ENCODE peak calls at places on chromosomes 16 and 17, in seven cellular contexts. C is cardiac fibroblast; V is lower leg skin; B is Calu3; Z is H9; I is heart right ventricle; F is activated CD8-positive, alpha-beta T cell treated with anti-CD3 and anti-CD28 coated beads for 36 hours. R is an unnamed sample.
A peak's percentile ranks its signal among the peaks of the same experiment; 100 is the strongest.

GRCh38 chr17:61124562-61124961 is 275.1 kb upstream of the TBX2 start:
- DNase-seq in I (no peak), Z (no peak), V (no peak), B (no peak), F (no peak), C (no peak), R (no peak)

GRCh38 chr16:55000595-55000994 is 69.9 kb downstream of the IRX5 start:
- DNase-seq in C (peak; percentile 18), B (no peak), V (no peak), F (no peak), Z (no peak), I (no peak), R (no peak)

GRCh38 chr17:59221159-59221847 is 992 bp downstream of the GDPD1 start:
- DNase-seq in F (peak; percentile 24), C (no peak), I (no peak), V (no peak), Z (no peak), B (no peak), R (no peak)

GRCh38 chr17:77887110-77887463 is 71.4 kb upstream of the TNRC6C start:
- DNase-seq in F (no peak), V (no peak), B (no peak), Z (no peak), I (no peak), C (no peak), R (no peak)

GRCh38 chr17:41500131-41500911 is 5.1 kb downstream of the KRT13 start:
- DNase-seq in F (no peak), I (no peak), B (peak; percentile 66), V (no peak), C (peak; percentile 34), Z (peak; percentile 62), R (peak; percentile 74)

GRCh38 chr16:80599466-80599865 is 58.7 kb downstream of the DYNLRB2 start:
- DNase-seq in V (peak; percentile 50), F (no peak), Z (no peak), I (no peak), C (no peak), B (no peak), R (no peak)

GRCh38 chr16:87448866-87449265 is 44.0 kb downstream of the ZCCHC14 start:
- DNase-seq in B (no peak), V (no peak), I (no peak), C (no peak), F (no peak), Z (no peak), R (no peak)

GRCh38 chr16:72068930-72069329 is 5.9 kb downstream of the HPR start:
- DNase-seq in B (no peak), V (no peak), Z (no peak), I (no peak), C (no peak), F (no peak), R (no peak)

GRCh38 chr17:77100009-77100408 is 40.8 kb upstream of the SEC14L1 start:
- DNase-seq in B (peak; percentile 71), I (peak; percentile 62), Z (no peak), C (no peak), V (peak; percentile 85), F (no peak), R (peak; percentile 97)

GRCh38 chr16:19524866-19525723 is 1.4 kb downstream of the CCP110 start:
- DNase-seq in B (no peak), F (no peak), C (no peak), Z (no peak), V (no peak), I (no peak), R (no peak)

GRCh38 chr17:29094101-29094708 is 51.3 kb downstream of the PIPOX start:
- DNase-seq in I (no peak), V (no peak), B (no peak), Z (no peak), C (no peak), F (no peak), R (no peak)

GRCh38 chr17:29089601-29090044 is 46.7 kb downstream of the PIPOX start:
- DNase-seq in C (no peak), V (no peak), B (no peak), F (no peak), Z (no peak), I (no peak), R (no peak)

GRCh38 chr17:29091591-29092291 is 48.8 kb downstream of the PIPOX start:
- DNase-seq in V (no peak), F (no peak), Z (no peak), B (no peak), I (no peak), C (no peak), R (no peak)

GRCh38 chr17:29093090-29093871 is 50.3 kb downstream of the PIPOX start:
- DNase-seq in I (no peak), Z (no peak), C (no peak), V (no peak), F (no peak), B (no peak), R (no peak)

GRCh38 chr17:29090746-29091395 is 47.9 kb downstream of the PIPOX start:
- DNase-seq in I (no peak), F (no peak), C (no peak), B (no peak), Z (no peak), V (no peak), R (no peak)
- TF ChIP-seq CTCF in I (no peak), F (no peak), C (no peak), B (no peak), Z (peak; percentile 35), V (no peak), R (no peak)

GRCh38 chr17:72602517-72603345 is 481.9 kb downstream of the SOX9 start:
- DNase-seq in I (no peak), C (peak; percentile 68), F (no peak), B (peak; percentile 69), V (no peak), Z (peak; percentile 87), R (no peak)
- TF ChIP-seq CTCF in I (no peak), C (peak; percentile 56), F (no peak), B (no peak), V (no peak), Z (peak; percentile 61), R (peak; percentile 27)

DNA sequence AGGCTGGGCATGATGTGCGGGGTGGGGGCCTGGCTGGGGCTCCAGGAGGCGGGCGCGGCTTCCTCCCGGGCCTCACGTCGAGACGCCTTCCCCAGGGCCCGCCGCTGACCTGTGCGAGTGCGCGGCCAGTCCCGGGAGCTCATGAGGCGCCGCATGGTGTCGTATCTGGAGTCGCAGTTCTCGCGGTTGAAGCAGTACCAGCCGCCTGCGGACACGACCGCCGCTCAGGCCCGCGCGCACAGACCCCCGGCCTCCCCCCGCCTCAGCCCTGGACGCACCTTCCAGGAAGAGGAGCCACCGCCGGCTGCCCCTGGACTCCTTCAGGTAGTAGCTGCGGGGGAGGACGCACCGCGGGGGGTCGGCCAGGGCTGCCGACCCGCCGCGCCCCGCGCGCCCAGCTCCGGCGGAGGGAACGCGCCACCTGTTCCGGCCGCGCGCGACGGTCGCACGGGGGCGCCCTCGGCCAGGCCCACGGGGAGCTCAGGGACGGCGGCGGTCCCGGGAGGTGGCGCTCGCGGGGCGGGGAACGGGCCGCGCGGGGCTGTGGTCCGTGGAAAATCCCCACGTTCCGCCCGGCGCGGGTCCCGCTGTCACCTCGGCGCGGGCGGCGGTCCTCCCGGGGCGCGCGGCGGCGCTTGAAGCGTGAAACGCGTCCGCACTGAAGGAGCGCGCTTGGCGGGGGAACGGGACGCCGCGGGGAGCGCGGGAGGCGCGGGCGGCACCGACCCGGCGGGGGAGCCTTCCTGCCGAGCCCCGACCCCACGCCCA is 1.4 kb downstream of the NOTUM start:
- DNase-seq in C (peak; percentile 56), Z (peak; percentile 83), V (no peak), B (peak; percentile 76), I (peak; percentile 81), F (peak; percentile 76), R (no peak)
- TF ChIP-seq CTCF in C (no peak), Z (peak; percentile 51), V (no peak), B (peak; percentile 80), I (peak; percentile 90), F (peak; percentile 91), R (peak; percentile 92)

DNA sequence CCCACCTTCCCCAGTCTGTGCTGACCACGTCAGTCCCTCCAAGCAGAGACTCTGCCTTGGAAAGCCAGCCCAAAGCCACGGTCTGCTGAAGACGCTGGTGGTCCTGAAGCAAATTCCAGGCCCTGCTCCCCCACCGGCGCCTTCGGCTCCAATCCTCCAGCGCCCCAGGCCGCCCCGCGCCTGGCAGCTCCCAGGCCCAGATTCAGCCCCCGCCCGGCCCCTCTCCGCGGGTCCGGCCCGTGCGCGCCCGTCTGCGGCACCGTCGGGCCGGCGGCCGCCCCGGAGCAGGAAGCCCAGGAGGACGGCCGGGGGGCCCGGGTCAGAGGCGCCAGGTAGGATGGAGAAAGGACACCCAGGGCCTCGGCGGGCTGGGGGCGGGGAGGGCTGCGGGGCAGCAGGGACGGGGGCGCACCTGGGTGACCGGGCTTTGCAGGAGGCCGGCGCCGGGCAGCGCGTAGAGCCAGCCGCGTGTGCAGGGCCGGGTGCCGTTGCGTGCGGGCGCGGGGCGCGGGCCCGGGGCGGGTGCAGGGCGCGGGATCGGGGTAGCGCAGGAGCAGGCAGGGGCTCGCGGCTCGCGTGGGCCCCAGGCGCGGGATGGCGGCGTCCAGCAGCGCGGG is 621 bp upstream of the SLC22A31 start:
- DNase-seq in V (no peak), F (no peak), C (no peak), B (no peak), I (no peak), Z (peak; percentile 40), R (no peak)
- TF ChIP-seq CTCF in V (no peak), F (no peak), C (no peak), B (no peak), I (no peak), Z (no peak), R (no peak)

DNA sequence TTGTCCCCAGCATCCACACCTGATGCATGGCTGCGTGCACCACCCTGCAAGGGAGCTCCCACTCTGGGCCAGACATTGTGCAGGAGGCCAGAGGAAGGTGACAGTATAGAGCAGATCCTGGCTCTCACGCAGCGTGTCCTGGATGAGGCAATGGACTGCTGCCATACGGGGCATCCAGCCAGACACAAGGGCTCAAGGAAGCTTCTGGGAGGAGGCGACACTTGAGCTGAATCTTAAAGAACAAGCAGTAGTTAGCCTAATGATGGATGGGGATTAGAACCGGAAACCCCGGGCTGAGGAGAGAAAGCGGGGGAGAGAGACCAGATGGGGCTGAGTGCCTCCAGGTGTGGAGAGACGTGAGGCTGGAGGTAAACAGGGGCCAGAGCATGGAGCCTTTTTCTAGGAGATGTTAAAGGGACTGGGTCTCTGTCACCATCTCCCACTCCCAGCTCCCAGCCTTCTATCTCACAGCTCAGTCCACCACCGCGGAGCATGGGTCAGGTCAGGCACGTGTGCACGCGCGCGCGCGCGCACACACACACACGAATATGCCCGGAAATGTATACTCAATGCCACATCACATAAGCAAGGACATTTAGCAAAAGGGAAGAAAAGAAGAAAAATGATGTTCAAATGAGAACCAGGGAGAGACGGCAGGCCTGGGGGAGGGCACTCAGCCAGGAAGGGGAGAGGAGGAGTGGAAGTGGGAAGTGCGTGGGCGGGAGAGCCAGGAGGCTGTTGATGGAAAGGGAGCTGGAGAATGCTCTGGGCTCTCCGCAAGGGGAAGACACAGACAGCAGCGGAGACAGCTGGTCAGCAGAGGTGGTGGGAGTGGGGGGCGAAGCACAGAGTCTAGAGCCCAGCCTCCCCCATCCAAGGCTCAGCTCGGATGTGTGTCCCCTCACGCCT is 46.2 kb downstream of the CCDC42 start:
- DNase-seq in Z (no peak), I (peak; percentile 62), V (peak; percentile 84), B (no peak), C (peak; percentile 92), F (no peak), R (no peak)
- TF ChIP-seq CTCF in Z (no peak), I (no peak), V (no peak), B (no peak), C (no peak), F (no peak), R (no peak)